ENCODE peak calls at places on chromosomes 6 and 20, in ten cellular contexts. I is body of pancreas, P is HCT116, Q is tibial artery, R is prostate gland, F is upper lobe of right lung, J is brain microvascular endothelial cell, A is mammary epithelial cell, D is ovary, K is AG04450. G is an unnamed sample.
A peak's percentile ranks its signal among the peaks of the same experiment; 100 is the strongest.

GRCh38 chr20:24933266-24933908 is 15.7 kb upstream of the CST7 start:
- DNase-seq in I (no peak), P (no peak), Q (no peak), R (no peak), F (peak; percentile 38), J (no peak), A (no peak), D (no peak), K (no peak), G (no peak)

GRCh38 chr20:33945391-33946079 is 48.2 kb upstream of the RALY start:
- DNase-seq in I (no peak), P (no peak), Q (no peak), R (no peak), F (no peak), J (peak; percentile 42), A (peak; percentile 88), D (no peak), K (peak; percentile 43), G (peak; percentile 91)

GRCh38 chr20:34022154-34022842 is 28.6 kb downstream of the RALY start:
- DNase-seq in I (no peak), P (peak; percentile 10), Q (no peak), R (no peak), F (no peak), J (no peak), A (peak; percentile 15), D (no peak), K (no peak), G (peak; percentile 32)

GRCh38 chr6:7138921-7139358 is 31.2 kb downstream of the RREB1 start:
- DNase-seq in I (peak; percentile 86), P (peak; percentile 37), Q (no peak), R (no peak), F (no peak), J (no peak), A (peak; percentile 49), D (no peak), K (no peak), G (no peak)

GRCh38 chr6:45801471-45802289 is 214.0 kb downstream of the CLIC5 start:
- DNase-seq in I (no peak), P (no peak), Q (no peak), R (no peak), F (no peak), J (no peak), A (no peak), D (no peak), K (no peak), G (no peak)

GRCh38 chr20:25077610-25078169 is 4.3 kb downstream of the VSX1 start:
- DNase-seq in I (no peak), P (no peak), Q (peak; percentile 78), R (no peak), F (peak; percentile 86), J (no peak), A (no peak), D (peak; percentile 38), K (no peak), G (peak; percentile 39)

GRCh38 chr6:112235956-112236355 is 18.4 kb downstream of the LAMA4 start:
- DNase-seq in I (no peak), P (no peak), Q (no peak), R (no peak), F (no peak), J (peak; percentile 94), A (peak; percentile 25), D (no peak), K (no peak), G (peak; percentile 90)

GRCh38 chr20:7609250-7609649 is 331.0 kb downstream of the HAO1 start:
- DNase-seq in I (no peak), P (no peak), Q (no peak), R (no peak), F (no peak), J (no peak), A (no peak), D (no peak), K (no peak), G (no peak)

GRCh38 chr6:168093071-168093505 is 14.1 kb upstream of the FRMD1 start:
- DNase-seq in I (no peak), P (no peak), Q (no peak), R (no peak), F (no peak), J (no peak), A (no peak), D (no peak), K (no peak), G (no peak)

GRCh38 chr6:96450082-96450759 is 71.4 kb upstream of the UFL1 start:
- DNase-seq in I (no peak), P (no peak), Q (no peak), R (no peak), F (peak; percentile 63), J (no peak), A (peak; percentile 28), D (no peak), K (no peak), G (peak; percentile 2)

GRCh38 chr6:110055387-110055735 is 77.2 kb downstream of the GPR6 start:
- DNase-seq in I (no peak), P (no peak), Q (no peak), R (no peak), F (no peak), J (no peak), A (no peak), D (no peak), K (no peak), G (no peak)

GRCh38 chr6:7235712-7236311 is 77.2 kb downstream of the SSR1 start:
- DNase-seq in I (peak; percentile 88), P (no peak), Q (no peak), R (peak; percentile 78), F (no peak), J (no peak), A (no peak), D (no peak), K (no peak), G (no peak)

GRCh38 chr6:84546427-84546914 is 217.9 kb downstream of the TBX18 start:
- DNase-seq in I (no peak), P (no peak), Q (no peak), R (no peak), F (no peak), J (no peak), A (no peak), D (no peak), K (no peak), G (peak; percentile 34)

GRCh38 chr6:41470341-41471063 is 75.7 kb upstream of the FOXP4 start:
- DNase-seq in I (peak; percentile 35), P (no peak), Q (peak; percentile 94), R (no peak), F (peak; percentile 81), J (peak; percentile 51), A (no peak), D (peak; percentile 51), K (no peak), G (peak; percentile 57)

GRCh38 chr20:20333866-20334265 is 34.0 kb upstream of the INSM1 start:
- DNase-seq in I (no peak), P (no peak), Q (no peak), R (no peak), F (no peak), J (no peak), A (no peak), D (no peak), K (no peak), G (no peak)

GRCh38 chr6:4577406-4577805 is 198.8 kb upstream of the CDYL start:
- DNase-seq in I (peak; percentile 32), P (no peak), Q (no peak), R (peak; percentile 53), F (no peak), J (peak; percentile 88), A (no peak), D (no peak), K (peak; percentile 97), G (peak; percentile 97)

DNA sequence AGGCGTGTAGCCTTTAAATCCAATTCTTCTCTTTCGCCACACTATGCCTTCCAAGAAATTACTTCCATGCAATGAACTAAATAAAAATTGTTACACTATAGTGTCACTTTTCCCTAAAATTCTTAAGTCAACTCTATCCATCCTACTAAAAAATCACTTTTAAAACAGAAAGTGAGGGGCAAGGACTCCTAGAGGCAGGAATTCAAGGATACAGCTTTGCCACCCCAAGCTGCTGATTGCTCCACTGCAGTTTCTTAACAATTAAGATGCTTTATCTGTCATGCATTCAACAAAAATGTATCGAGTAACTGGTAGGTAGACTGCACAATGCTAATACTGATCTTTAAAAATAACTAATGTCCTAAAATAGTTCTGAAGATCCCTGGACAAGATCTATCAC is 4.3 kb downstream of the MCM9 start:
- DNase-seq in I (no peak), P (no peak), Q (no peak), R (no peak), F (no peak), J (no peak), A (no peak), D (no peak), K (no peak), G (no peak)
- TF ChIP-seq CTCF in I (no peak), P (peak; percentile 24), Q (no peak), R (no peak), F (no peak), J (peak; percentile 30), A (peak; percentile 10), D (no peak), K (peak; percentile 32), G (no peak)

DNA sequence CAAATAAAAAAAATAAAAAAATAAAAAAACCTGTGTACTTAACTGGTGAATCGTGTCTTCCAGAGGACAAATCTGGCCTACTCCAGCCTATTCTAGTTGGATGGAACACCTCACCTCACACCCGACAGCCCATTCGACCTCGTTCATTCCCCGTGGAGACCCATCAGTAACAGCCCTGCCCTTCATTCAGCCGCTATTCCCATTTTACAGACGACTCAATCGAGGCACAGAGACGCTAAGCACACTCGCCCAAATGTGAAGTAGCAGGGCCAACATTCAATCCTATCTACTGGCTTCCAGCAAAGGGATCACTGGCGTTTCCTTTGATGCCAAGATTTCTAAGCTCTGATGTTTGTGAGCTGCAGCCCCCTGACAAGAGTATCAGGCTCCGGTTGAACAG is 1.8 kb upstream of the NTSR1 start:
- DNase-seq in I (no peak), P (no peak), Q (no peak), R (no peak), F (no peak), J (no peak), A (no peak), D (no peak), K (no peak), G (no peak)
- H3K4me3 ChIP-seq in I (no peak overlapping the region), P (no peak overlapping the region), Q (no peak overlapping the region), R (no peak overlapping the region), F (no peak overlapping the region), J (no peak overlapping the region), A (no peak overlapping the region), D (no peak overlapping the region), K (no peak overlapping the region), G (no peak overlapping the region)

DNA sequence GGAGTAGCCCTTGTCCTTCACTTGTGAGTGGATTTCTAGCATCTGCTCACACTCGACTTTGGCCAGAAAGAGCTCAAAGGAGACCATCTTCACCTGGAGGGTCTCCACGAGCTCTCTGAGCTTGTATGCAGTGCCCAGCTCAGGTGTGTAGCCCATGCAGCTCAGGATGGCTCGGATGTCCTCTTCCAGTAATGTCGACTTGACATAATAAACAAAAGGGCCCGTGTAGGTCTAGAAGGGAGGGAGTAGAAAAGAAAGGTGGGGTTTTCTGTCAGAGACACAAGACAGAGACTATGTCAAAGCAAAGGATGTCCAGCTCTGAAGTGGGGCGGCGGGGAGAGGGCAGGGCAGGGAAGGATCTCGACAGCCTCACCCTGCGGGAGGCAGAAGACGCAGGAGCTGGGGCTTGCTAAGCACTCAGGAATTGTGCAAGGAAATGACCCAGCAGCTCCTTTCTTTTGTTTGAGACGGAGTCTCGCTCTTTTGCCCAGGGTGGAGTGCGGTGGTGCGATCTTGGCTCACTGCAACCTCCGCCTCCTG is 8.6 kb downstream of the SPATA2 start:
- DNase-seq in I (no peak), P (no peak), Q (peak; percentile 7), R (no peak), F (peak; percentile 59), J (no peak), A (no peak), D (no peak), K (no peak), G (no peak)
- TF ChIP-seq CTCF in I (no peak), P (no peak), Q (no peak), R (no peak), F (no peak), J (no peak), A (no peak), D (no peak), K (no peak), G (no peak)

GRCh38 chr6:30075987-30076311 is 380 bp upstream of the RNF39 start:
- DNase-seq in I (peak; percentile 74), P (no peak), Q (no peak), R (peak; percentile 89), F (peak; percentile 81), J (no peak), A (peak; percentile 90), D (no peak), K (no peak), G (no peak)
- H3K4me3 ChIP-seq in I (no peak overlapping the region), P (no peak overlapping the region), Q (no peak overlapping the region), R (peak overlapping the region; percentile 55), F (peak overlapping the region; percentile 55), J (no peak overlapping the region), A (peak overlapping the region; percentile 77), D (no peak overlapping the region), K (no peak overlapping the region), G (no peak overlapping the region)